ENCODE peak calls at places on chromosomes 4 and X, in eight cellular contexts. One of them, this sample, is unnamed.

GRCh38 chr4:13527983-13528822 is 16.1 kb downstream of the NKX3-2 start:
- DNase-seq in GM20000: peak
- DNase-seq in transverse colon: no peak
- DNase-seq in tibial nerve: no peak
- DNase-seq in K562: no peak
- DNase-seq in upper lobe of left lung: no peak
- DNase-seq in astrocyte of the spinal cord: no peak
- DNase-seq in neural crest cell: no peak
- DNase-seq in this sample: no peak

GRCh38 chr4:176793060-176793605 is 411 bp upstream of the VEGFC start:
- DNase-seq in GM20000: no peak
- DNase-seq in transverse colon: no peak
- DNase-seq in tibial nerve: no peak
- DNase-seq in K562: no peak
- DNase-seq in upper lobe of left lung: no peak
- DNase-seq in astrocyte of the spinal cord: no peak
- DNase-seq in neural crest cell: no peak
- DNase-seq in this sample: no peak

GRCh38 chrX:120365320-120365719 is 3.4 kb downstream of the ATP1B4 start:
- DNase-seq in GM20000: peak
- DNase-seq in transverse colon: peak
- DNase-seq in tibial nerve: peak
- DNase-seq in K562: peak
- DNase-seq in upper lobe of left lung: peak
- DNase-seq in astrocyte of the spinal cord: no peak
- DNase-seq in neural crest cell: no peak
- DNase-seq in this sample: no peak

GRCh38 chrX:145654486-145654885 is 163.1 kb upstream of the SLITRK2 start:
- DNase-seq in GM20000: no peak
- DNase-seq in transverse colon: no peak
- DNase-seq in tibial nerve: no peak
- DNase-seq in K562: no peak
- DNase-seq in upper lobe of left lung: no peak
- DNase-seq in astrocyte of the spinal cord: no peak
- DNase-seq in neural crest cell: no peak
- DNase-seq in this sample: no peak

GRCh38 chr4:147754037-147754445 is 22.2 kb downstream of the ARHGAP10 start:
- DNase-seq in GM20000: no peak
- DNase-seq in transverse colon: no peak
- DNase-seq in tibial nerve: no peak
- DNase-seq in K562: no peak
- DNase-seq in upper lobe of left lung: no peak
- DNase-seq in astrocyte of the spinal cord: peak
- DNase-seq in neural crest cell: no peak
- DNase-seq in this sample: no peak

GRCh38 chr4:166546009-166546408 is 673.0 kb downstream of the TLL1 start:
- DNase-seq in GM20000: no peak
- DNase-seq in transverse colon: no peak
- DNase-seq in tibial nerve: no peak
- DNase-seq in K562: no peak
- DNase-seq in upper lobe of left lung: no peak
- DNase-seq in astrocyte of the spinal cord: no peak
- DNase-seq in neural crest cell: no peak
- DNase-seq in this sample: no peak

GRCh38 chr4:124079174-124079780 is 633.3 kb downstream of the ANKRD50 start:
- DNase-seq in GM20000: no peak
- DNase-seq in transverse colon: no peak
- DNase-seq in tibial nerve: no peak
- DNase-seq in K562: no peak
- DNase-seq in upper lobe of left lung: no peak
- DNase-seq in astrocyte of the spinal cord: peak
- DNase-seq in neural crest cell: no peak
- DNase-seq in this sample: no peak

GRCh38 chr4:67568820-67569219 is 10.3 kb downstream of the STAP1 start:
- DNase-seq in GM20000: no peak
- DNase-seq in transverse colon: no peak
- DNase-seq in tibial nerve: no peak
- DNase-seq in K562: no peak
- DNase-seq in upper lobe of left lung: no peak
- DNase-seq in astrocyte of the spinal cord: no peak
- DNase-seq in neural crest cell: no peak
- DNase-seq in this sample: no peak

GRCh38 chr4:7832331-7832730 is 107.3 kb downstream of the AFAP1 start:
- DNase-seq in GM20000: no peak
- DNase-seq in transverse colon: no peak
- DNase-seq in tibial nerve: no peak
- DNase-seq in K562: no peak
- DNase-seq in upper lobe of left lung: no peak
- DNase-seq in astrocyte of the spinal cord: no peak
- DNase-seq in neural crest cell: no peak
- DNase-seq in this sample: no peak

GRCh38 chr4:106329027-106329618 is 12.8 kb downstream of the AIMP1 start:
- DNase-seq in GM20000: peak
- DNase-seq in transverse colon: no peak
- DNase-seq in tibial nerve: no peak
- DNase-seq in K562: peak
- DNase-seq in upper lobe of left lung: no peak
- DNase-seq in astrocyte of the spinal cord: peak
- DNase-seq in neural crest cell: no peak
- DNase-seq in this sample: no peak

GRCh38 chrX:68989865-68990606 is 161.2 kb downstream of the EFNB1 start:
- DNase-seq in GM20000: no peak
- DNase-seq in transverse colon: no peak
- DNase-seq in tibial nerve: no peak
- DNase-seq in K562: no peak
- DNase-seq in upper lobe of left lung: no peak
- DNase-seq in astrocyte of the spinal cord: peak
- DNase-seq in neural crest cell: peak
- DNase-seq in this sample: no peak

GRCh38 chrX:134669378-134670098 is 11.3 kb upstream of the PLAC1 start:
- DNase-seq in GM20000: no peak
- DNase-seq in transverse colon: peak
- DNase-seq in tibial nerve: no peak
- DNase-seq in K562: no peak
- DNase-seq in upper lobe of left lung: peak
- DNase-seq in astrocyte of the spinal cord: peak
- DNase-seq in neural crest cell: no peak
- DNase-seq in this sample: no peak

GRCh38 chr4:2333916-2334644 is 72.2 kb upstream of the MXD4 start:
- DNase-seq in GM20000: peak
- DNase-seq in transverse colon: no peak
- DNase-seq in tibial nerve: no peak
- DNase-seq in K562: no peak
- DNase-seq in upper lobe of left lung: no peak
- DNase-seq in astrocyte of the spinal cord: no peak
- DNase-seq in neural crest cell: no peak
- DNase-seq in this sample: no peak

GRCh38 chr4:10893417-10893816 is 208.8 kb upstream of the CLNK start:
- DNase-seq in GM20000: peak
- DNase-seq in transverse colon: no peak
- DNase-seq in tibial nerve: no peak
- DNase-seq in K562: no peak
- DNase-seq in upper lobe of left lung: no peak
- DNase-seq in astrocyte of the spinal cord: no peak
- DNase-seq in neural crest cell: no peak
- DNase-seq in this sample: no peak

GRCh38 chr4:159902648-159903047 is 799.8 kb downstream of the RAPGEF2 start:
- DNase-seq in GM20000: no peak
- DNase-seq in transverse colon: no peak
- DNase-seq in tibial nerve: no peak
- DNase-seq in K562: no peak
- DNase-seq in upper lobe of left lung: no peak
- DNase-seq in astrocyte of the spinal cord: no peak
- DNase-seq in neural crest cell: no peak
- DNase-seq in this sample: no peak

GRCh38 chr4:3478446-3479357 is 15.6 kb downstream of the DOK7 start:
- DNase-seq in GM20000: no peak
- DNase-seq in transverse colon: no peak
- DNase-seq in tibial nerve: no peak
- DNase-seq in K562: no peak
- DNase-seq in upper lobe of left lung: no peak
- DNase-seq in astrocyte of the spinal cord: no peak
- DNase-seq in neural crest cell: no peak
- DNase-seq in this sample: no peak

DNA sequence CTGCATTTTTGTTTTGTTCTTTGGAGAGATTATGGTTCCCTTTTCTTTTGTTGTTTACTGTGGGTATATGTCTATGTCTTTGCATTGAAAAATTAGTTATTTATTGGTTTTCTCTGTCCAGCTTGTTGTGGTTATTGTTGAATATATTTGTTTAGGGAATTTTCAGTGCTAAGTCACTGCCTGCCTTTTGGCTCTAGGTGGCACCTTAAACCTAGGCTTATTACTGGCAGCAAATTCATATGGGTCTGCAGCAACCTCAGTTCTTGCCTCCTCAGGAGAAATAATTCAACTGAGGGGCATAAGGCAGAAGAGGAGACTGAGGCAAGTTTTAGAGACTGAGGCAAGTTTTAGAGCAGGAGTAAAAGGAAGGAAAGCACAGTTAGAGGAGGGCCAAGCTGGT is 1157.3 kb upstream of the AGA start:
- DNase-seq in GM20000: no peak
- DNase-seq in transverse colon: no peak
- DNase-seq in tibial nerve: no peak
- DNase-seq in K562: no peak
- DNase-seq in upper lobe of left lung: no peak
- DNase-seq in astrocyte of the spinal cord: no peak
- DNase-seq in neural crest cell: no peak
- DNase-seq in this sample: no peak
- TF ChIP-seq CTCF in GM20000: no peak
- TF ChIP-seq CTCF in transverse colon: no peak
- TF ChIP-seq CTCF in tibial nerve: no peak
- TF ChIP-seq CTCF in K562: no peak
- TF ChIP-seq CTCF in upper lobe of left lung: no peak
- TF ChIP-seq CTCF in astrocyte of the spinal cord: peak
- TF ChIP-seq CTCF in neural crest cell: peak
- TF ChIP-seq CTCF in this sample: no peak

GRCh38 chr4:4521767-4522166 is 20.1 kb downstream of the STX18 start:
- DNase-seq in GM20000: no peak
- DNase-seq in transverse colon: no peak
- DNase-seq in tibial nerve: no peak
- DNase-seq in K562: no peak
- DNase-seq in upper lobe of left lung: no peak
- DNase-seq in astrocyte of the spinal cord: no peak
- DNase-seq in neural crest cell: no peak
- DNase-seq in this sample: no peak

GRCh38 chr4:4519296-4519898 is 22.5 kb downstream of the STX18 start:
- DNase-seq in GM20000: no peak
- DNase-seq in transverse colon: no peak
- DNase-seq in tibial nerve: no peak
- DNase-seq in K562: peak
- DNase-seq in upper lobe of left lung: no peak
- DNase-seq in astrocyte of the spinal cord: peak
- DNase-seq in neural crest cell: no peak
- DNase-seq in this sample: no peak

GRCh38 chr4:4521069-4521468 is 20.8 kb downstream of the STX18 start:
- DNase-seq in GM20000: no peak
- DNase-seq in transverse colon: no peak
- DNase-seq in tibial nerve: no peak
- DNase-seq in K562: no peak
- DNase-seq in upper lobe of left lung: no peak
- DNase-seq in astrocyte of the spinal cord: peak
- DNase-seq in neural crest cell: no peak
- DNase-seq in this sample: no peak

GRCh38 chr4:4526401-4526800 is 15.4 kb downstream of the STX18 start:
- DNase-seq in GM20000: no peak
- DNase-seq in transverse colon: no peak
- DNase-seq in tibial nerve: no peak
- DNase-seq in K562: no peak
- DNase-seq in upper lobe of left lung: no peak
- DNase-seq in astrocyte of the spinal cord: no peak
- DNase-seq in neural crest cell: no peak
- DNase-seq in this sample: no peak

GRCh38 chr4:4524364-4524763 is 17.5 kb downstream of the STX18 start:
- DNase-seq in GM20000: peak
- DNase-seq in transverse colon: no peak
- DNase-seq in tibial nerve: no peak
- DNase-seq in K562: peak
- DNase-seq in upper lobe of left lung: no peak
- DNase-seq in astrocyte of the spinal cord: no peak
- DNase-seq in neural crest cell: no peak
- DNase-seq in this sample: no peak
- TF ChIP-seq CTCF in GM20000: no peak
- TF ChIP-seq CTCF in transverse colon: no peak
- TF ChIP-seq CTCF in tibial nerve: no peak
- TF ChIP-seq CTCF in K562: peak
- TF ChIP-seq CTCF in upper lobe of left lung: no peak
- TF ChIP-seq CTCF in astrocyte of the spinal cord: peak
- TF ChIP-seq CTCF in neural crest cell: peak
- TF ChIP-seq CTCF in this sample: no peak

DNA sequence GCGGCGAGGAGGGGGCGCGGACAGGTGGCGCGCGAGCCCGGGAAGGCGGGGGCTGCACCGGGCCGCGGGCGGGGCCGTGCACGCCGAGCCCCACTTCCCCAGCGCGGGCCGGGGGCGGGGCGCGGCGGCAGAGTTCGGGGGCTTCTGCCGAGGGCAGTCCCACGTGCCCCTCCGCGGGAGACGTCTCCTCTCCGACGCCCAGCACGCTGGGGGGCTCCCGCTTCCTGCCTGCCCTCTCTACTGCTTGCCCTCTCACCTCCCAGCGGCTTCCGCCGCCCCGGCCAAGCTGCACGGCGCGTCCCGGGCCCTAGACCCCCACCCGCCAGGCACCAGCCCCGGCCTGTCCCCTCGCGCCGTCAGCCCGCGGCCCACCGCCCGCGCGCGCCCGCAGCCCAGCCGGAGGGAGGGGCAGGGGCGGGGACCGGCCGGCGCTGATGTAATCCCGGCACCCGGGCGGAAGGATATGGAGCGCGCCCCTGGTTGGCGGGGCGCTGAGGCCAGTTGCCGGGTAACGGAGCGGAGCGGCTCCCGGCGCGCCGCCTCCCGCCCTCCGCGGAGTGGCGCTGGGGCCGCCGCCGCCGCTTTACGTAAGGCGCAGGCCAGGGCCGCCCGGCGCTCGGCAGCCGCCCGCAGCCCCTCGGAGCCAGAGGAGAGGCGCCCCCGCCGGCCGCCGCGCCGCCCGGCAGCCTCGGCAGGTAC is at the start of gene KIAA0232:
- DNase-seq in GM20000: peak
- DNase-seq in transverse colon: peak
- DNase-seq in tibial nerve: peak
- DNase-seq in K562: peak
- DNase-seq in upper lobe of left lung: peak
- DNase-seq in astrocyte of the spinal cord: peak
- DNase-seq in neural crest cell: peak
- DNase-seq in this sample: peak
- TF ChIP-seq CTCF in GM20000: peak
- TF ChIP-seq CTCF in transverse colon: no peak
- TF ChIP-seq CTCF in tibial nerve: no peak
- TF ChIP-seq CTCF in K562: no peak
- TF ChIP-seq CTCF in upper lobe of left lung: peak
- TF ChIP-seq CTCF in astrocyte of the spinal cord: no peak
- TF ChIP-seq CTCF in neural crest cell: no peak
- TF ChIP-seq CTCF in this sample: no peak

DNA sequence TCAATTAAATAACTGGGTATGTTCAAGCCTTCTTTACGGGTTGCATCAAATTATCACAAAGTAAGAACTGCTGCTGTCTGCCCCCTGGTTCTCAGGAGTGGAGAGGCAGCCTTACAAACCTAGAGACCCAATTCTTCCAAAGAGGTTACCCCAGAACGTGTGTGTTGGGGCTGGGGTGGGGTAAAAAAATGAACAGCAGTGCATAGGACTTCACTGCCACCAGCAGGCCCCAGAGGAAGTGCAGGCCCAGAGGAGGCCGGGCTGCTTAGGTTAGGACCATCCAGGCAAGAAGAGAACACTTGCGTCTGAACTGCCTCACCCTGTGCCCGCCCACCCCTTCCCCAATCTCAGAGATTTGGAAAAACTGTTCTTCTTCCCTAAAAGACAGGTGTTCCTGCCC is 1.5 kb upstream of the NWD2 start:
- DNase-seq in GM20000: peak
- DNase-seq in transverse colon: peak
- DNase-seq in tibial nerve: no peak
- DNase-seq in K562: no peak
- DNase-seq in upper lobe of left lung: no peak
- DNase-seq in astrocyte of the spinal cord: no peak
- DNase-seq in neural crest cell: no peak
- DNase-seq in this sample: no peak
- TF ChIP-seq CTCF in GM20000: no peak
- TF ChIP-seq CTCF in transverse colon: no peak
- TF ChIP-seq CTCF in tibial nerve: no peak
- TF ChIP-seq CTCF in K562: no peak
- TF ChIP-seq CTCF in upper lobe of left lung: no peak
- TF ChIP-seq CTCF in astrocyte of the spinal cord: no peak
- TF ChIP-seq CTCF in neural crest cell: no peak
- TF ChIP-seq CTCF in this sample: no peak